ENCODE peak calls at places on chromosomes 11 and 22, in ten cellular contexts. P is colonic mucosa, D is psoas muscle, F is right atrium auricular region, R is lower lobe of right lung, J is A549, S is neural progenitor cell, H is left ventricle myocardium inferior, Q is pancreas, U is stomach. X is an unnamed sample.

GRCh38 chr11:33956611-33957010 is 64.7 kb upstream of the LMO2 start:
- DNase-seq in P (no peak), D (no peak), F (no peak), R (no peak), J (no peak), S (no peak), H (no peak), Q (no peak), U (no peak), X (no peak)

GRCh38 chr11:14974723-14975587 is 2.8 kb upstream of the CALCA start:
- DNase-seq in P (peak; percentile 55), D (no peak), F (peak; percentile 65), R (no peak), J (peak; percentile 64), S (peak; percentile 84), H (peak; percentile 22), Q (peak; percentile 80), U (peak; percentile 49), X (no peak)

GRCh38 chr11:35033011-35033410 is 106.0 kb upstream of the CD44 start:
- DNase-seq in P (no peak), D (no peak), F (no peak), R (peak; percentile 63), J (no peak), S (no peak), H (no peak), Q (no peak), U (no peak), X (no peak)

GRCh38 chr11:2531277-2531986 is 86.6 kb downstream of the KCNQ1 start:
- DNase-seq in P (peak; percentile 80), D (peak; percentile 84), F (peak; percentile 81), R (peak; percentile 83), J (peak; percentile 53), S (peak; percentile 83), H (peak; percentile 81), Q (peak; percentile 97), U (peak; percentile 84), X (peak; percentile 68)

GRCh38 chr11:14423633-14424032 is 64.7 kb upstream of the RRAS2 start:
- DNase-seq in P (no peak), D (no peak), F (no peak), R (no peak), J (no peak), S (no peak), H (no peak), Q (no peak), U (no peak), X (no peak)

GRCh38 chr11:126318642-126319373 is 14.9 kb downstream of the DCPS start:
- DNase-seq in P (no peak), D (no peak), F (peak; percentile 71), R (peak; percentile 36), J (no peak), S (no peak), H (peak; percentile 44), Q (peak; percentile 15), U (no peak), X (peak; percentile 45)

GRCh38 chr11:118917488-118918127 is 8.1 kb downstream of the BCL9L start:
- DNase-seq in P (peak; percentile 84), D (peak; percentile 88), F (peak; percentile 92), R (peak; percentile 72), J (peak; percentile 94), S (no peak), H (peak; percentile 68), Q (no peak), U (no peak), X (no peak)

GRCh38 chr11:17798716-17799115 is 64.1 kb downstream of the KCNC1 start:
- DNase-seq in P (no peak), D (peak; percentile 77), F (no peak), R (no peak), J (no peak), S (no peak), H (no peak), Q (no peak), U (no peak), X (no peak)

GRCh38 chr11:20011294-20011951 is 148.9 kb downstream of the DBX1 start:
- DNase-seq in P (no peak), D (no peak), F (no peak), R (no peak), J (no peak), S (no peak), H (no peak), Q (no peak), U (no peak), X (no peak)

GRCh38 chr11:45751430-45751829 is 53.5 kb upstream of the SLC35C1 start:
- DNase-seq in P (no peak), D (no peak), F (no peak), R (no peak), J (no peak), S (peak; percentile 91), H (no peak), Q (no peak), U (no peak), X (no peak)

GRCh38 chr11:71080239-71081097 is 171.9 kb downstream of the SHANK2 start:
- DNase-seq in P (peak; percentile 81), D (no peak), F (no peak), R (peak; percentile 58), J (peak; percentile 87), S (peak; percentile 92), H (peak; percentile 22), Q (no peak), U (peak; percentile 60), X (peak; percentile 49)
- TF ChIP-seq CTCF in P (peak; percentile 43), D (peak; percentile 39), F (peak; percentile 60), R (peak; percentile 48), J (peak; percentile 89), S (peak; percentile 93), H (peak; percentile 64), Q (peak; percentile 49), U (no peak), X (peak; percentile 61)

GRCh38 chr11:63870351-63871197 is 31.7 kb downstream of the MARK2 start:
- DNase-seq in P (no peak), D (no peak), F (no peak), R (no peak), J (no peak), S (no peak), H (no peak), Q (no peak), U (no peak), X (no peak)
- H3K4me1 ChIP-seq in P (peaks cover 51% of the 10 kb centered on the region), D (peaks cover 68% of the 10 kb centered on the region), F (no peaks in the 10 kb centered on the region), R (peaks cover 95% of the 10 kb centered on the region), J (peaks cover 53% of the 10 kb centered on the region), S (peaks cover 7% of the 10 kb centered on the region), H (peaks cover 99% of the 10 kb centered on the region), Q (peaks cover 67% of the 10 kb centered on the region), U (peaks cover 96% of the 10 kb centered on the region), X (peaks cover 57% of the 10 kb centered on the region)

GRCh38 chr11:11571893-11572292 is 49.9 kb downstream of the GALNT18 start:
- DNase-seq in P (no peak), D (no peak), F (no peak), R (no peak), J (no peak), S (no peak), H (no peak), Q (no peak), U (no peak), X (no peak)
- H3K27ac ChIP-seq in P (no peak overlapping the region), D (no peak overlapping the region), F (no peak overlapping the region), R (no peak overlapping the region), J (no peak overlapping the region), S (no peak overlapping the region), H (peak overlapping the region; percentile 80), Q (no peak overlapping the region), U (no peak overlapping the region), X (no peak overlapping the region)

DNA sequence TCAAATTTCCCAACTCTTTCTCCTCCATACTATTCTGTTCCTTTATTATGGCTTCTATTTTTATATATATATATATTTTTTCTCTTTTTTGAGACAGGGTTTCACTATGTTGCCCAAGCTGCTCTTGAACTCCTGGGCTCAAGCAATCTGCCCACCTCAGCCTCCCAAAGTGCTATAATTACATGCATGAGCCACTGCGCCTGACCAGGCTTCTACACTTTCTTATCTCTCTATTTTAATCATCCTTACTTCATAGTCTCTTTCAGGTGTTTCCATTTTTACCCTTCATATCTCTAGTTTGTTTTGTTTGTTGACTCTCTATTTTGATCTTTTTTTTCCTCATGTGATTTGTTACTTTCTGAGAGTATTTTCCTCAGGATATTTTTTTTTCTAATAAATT is 19.8 kb downstream of the GVQW3 start:
- DNase-seq in P (no peak), D (no peak), F (no peak), R (no peak), J (no peak), S (no peak), H (no peak), Q (no peak), U (no peak), X (no peak)
- TF ChIP-seq CTCF in P (no peak), D (no peak), F (no peak), R (no peak), J (no peak), S (no peak), H (no peak), Q (no peak), U (no peak), X (no peak)

GRCh38 chr22:50035131-50035881 is 22.7 kb upstream of the IL17REL start:
- DNase-seq in P (no peak), D (no peak), F (no peak), R (no peak), J (no peak), S (no peak), H (no peak), Q (peak; percentile 44), U (no peak), X (no peak)

GRCh38 chr22:50034126-50035081 is 21.8 kb upstream of the IL17REL start:
- DNase-seq in P (no peak), D (no peak), F (no peak), R (no peak), J (no peak), S (no peak), H (no peak), Q (peak; percentile 36), U (no peak), X (no peak)

GRCh38 chr22:50032941-50033601 is 20.5 kb upstream of the IL17REL start:
- DNase-seq in P (no peak), D (no peak), F (no peak), R (no peak), J (no peak), S (no peak), H (no peak), Q (peak; percentile 44), U (no peak), X (no peak)

GRCh38 chr22:50032109-50032871 is 19.7 kb upstream of the IL17REL start:
- DNase-seq in P (no peak), D (no peak), F (no peak), R (no peak), J (no peak), S (no peak), H (no peak), Q (peak; percentile 52), U (no peak), X (no peak)

DNA sequence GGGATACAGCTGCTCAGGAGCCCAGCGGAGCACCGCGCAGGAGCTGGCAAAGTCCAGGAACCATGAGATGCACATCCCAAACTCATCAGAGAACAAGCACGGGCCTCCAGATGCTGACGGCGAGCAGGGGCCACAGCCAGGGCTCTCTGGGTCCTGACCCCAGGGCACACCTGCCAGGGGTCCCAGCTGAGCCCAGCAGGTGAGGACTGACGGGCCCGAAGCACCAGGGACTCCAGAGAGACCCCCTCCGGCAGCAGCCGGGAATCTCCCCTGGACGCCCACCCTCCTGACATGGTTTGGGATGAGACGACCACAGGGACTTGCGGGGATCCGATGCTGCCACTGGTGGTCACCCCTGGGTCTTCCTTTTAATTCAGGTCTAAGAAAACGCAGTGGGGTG is 22.1 kb downstream of the TTLL8 start:
- DNase-seq in P (no peak), D (no peak), F (no peak), R (no peak), J (no peak), S (no peak), H (no peak), Q (no peak), U (no peak), X (no peak)
- H3K4me1 ChIP-seq in P (no peaks in the 10 kb centered on the region), D (no peaks in the 10 kb centered on the region), F (no peaks in the 10 kb centered on the region), R (no peaks in the 10 kb centered on the region), J (no peaks in the 10 kb centered on the region), S (no peaks in the 10 kb centered on the region), H (no peaks in the 10 kb centered on the region), Q (no peaks in the 10 kb centered on the region), U (no peaks in the 10 kb centered on the region), X (no peaks in the 10 kb centered on the region)

X was measured in prostate gland.